ENCODE peak calls at places on chromosomes 11 and 22, in five cellular contexts. One of them, this sample, is unnamed. For H3K4me1 and H3K9me3, the result is how much of the 10 kb centered on the place peaks cover.

GRCh38 chr11:79564288-79564925 is 123.6 kb upstream of the TENM4 start:
- DNase-seq in fibroblast of lung: no peak
- DNase-seq in cardiac muscle cell: no peak
- DNase-seq in lower lobe of right lung: peak
- DNase-seq in thoracic aorta: no peak
- DNase-seq in this sample: no peak

GRCh38 chr11:77411717-77412441 is 62.0 kb downstream of the PAK1 start:
- DNase-seq in fibroblast of lung: peak
- DNase-seq in cardiac muscle cell: peak
- DNase-seq in lower lobe of right lung: peak
- DNase-seq in thoracic aorta: peak
- DNase-seq in this sample: peak

GRCh38 chr11:16043617-16044016 is 312.7 kb downstream of the SOX6 start:
- DNase-seq in fibroblast of lung: no peak
- DNase-seq in cardiac muscle cell: no peak
- DNase-seq in lower lobe of right lung: no peak
- DNase-seq in thoracic aorta: no peak
- DNase-seq in this sample: peak

GRCh38 chr11:121059605-121060004 is 35.7 kb downstream of the TBCEL start:
- DNase-seq in fibroblast of lung: no peak
- DNase-seq in cardiac muscle cell: no peak
- DNase-seq in lower lobe of right lung: no peak
- DNase-seq in thoracic aorta: no peak
- DNase-seq in this sample: no peak

GRCh38 chr11:10405858-10406592 is 49.0 kb upstream of the AMPD3 start:
- DNase-seq in fibroblast of lung: peak
- DNase-seq in cardiac muscle cell: peak
- DNase-seq in lower lobe of right lung: peak
- DNase-seq in thoracic aorta: peak
- DNase-seq in this sample: peak

GRCh38 chr11:117022526-117022925 is 75.7 kb downstream of the SIK3 start:
- DNase-seq in fibroblast of lung: no peak
- DNase-seq in cardiac muscle cell: no peak
- DNase-seq in lower lobe of right lung: no peak
- DNase-seq in thoracic aorta: no peak
- DNase-seq in this sample: no peak

GRCh38 chr11:4185561-4185960 is 91.0 kb downstream of the RRM1 start:
- DNase-seq in fibroblast of lung: no peak
- DNase-seq in cardiac muscle cell: no peak
- DNase-seq in lower lobe of right lung: no peak
- DNase-seq in thoracic aorta: no peak
- DNase-seq in this sample: no peak

GRCh38 chr22:47598864-47599263 is 836.4 kb downstream of the TBC1D22A start:
- DNase-seq in fibroblast of lung: no peak
- DNase-seq in cardiac muscle cell: no peak
- DNase-seq in lower lobe of right lung: no peak
- DNase-seq in thoracic aorta: no peak
- DNase-seq in this sample: no peak

GRCh38 chr22:48856308-48856615 is 971.4 kb downstream of the BRD1 start:
- DNase-seq in fibroblast of lung: no peak
- DNase-seq in cardiac muscle cell: no peak
- DNase-seq in lower lobe of right lung: no peak
- DNase-seq in thoracic aorta: no peak
- DNase-seq in this sample: no peak

GRCh38 chr22:43543522-43544281 is 131.9 kb downstream of the MPPED1 start:
- DNase-seq in fibroblast of lung: no peak
- DNase-seq in cardiac muscle cell: no peak
- DNase-seq in lower lobe of right lung: no peak
- DNase-seq in thoracic aorta: no peak
- DNase-seq in this sample: no peak

GRCh38 chr11:134149371-134149770 is 74.4 kb downstream of the NCAPD3 start:
- DNase-seq in fibroblast of lung: no peak
- DNase-seq in cardiac muscle cell: no peak
- DNase-seq in lower lobe of right lung: no peak
- DNase-seq in thoracic aorta: no peak
- DNase-seq in this sample: no peak
- H3K4me1 ChIP-seq in fibroblast of lung: under half
- H3K4me1 ChIP-seq in cardiac muscle cell: under half
- H3K4me1 ChIP-seq in lower lobe of right lung: under half
- H3K4me1 ChIP-seq in thoracic aorta: under half
- H3K4me1 ChIP-seq in this sample: under half

GRCh38 chr11:114442559-114442958 is 3.3 kb downstream of the REXO2 start:
- DNase-seq in fibroblast of lung: no peak
- DNase-seq in cardiac muscle cell: no peak
- DNase-seq in lower lobe of right lung: no peak
- DNase-seq in thoracic aorta: no peak
- DNase-seq in this sample: no peak
- H3K9me3 ChIP-seq in fibroblast of lung: under half
- H3K9me3 ChIP-seq in cardiac muscle cell: under half
- H3K9me3 ChIP-seq in lower lobe of right lung: under half
- H3K9me3 ChIP-seq in thoracic aorta: under half
- H3K9me3 ChIP-seq in this sample: under half

DNA sequence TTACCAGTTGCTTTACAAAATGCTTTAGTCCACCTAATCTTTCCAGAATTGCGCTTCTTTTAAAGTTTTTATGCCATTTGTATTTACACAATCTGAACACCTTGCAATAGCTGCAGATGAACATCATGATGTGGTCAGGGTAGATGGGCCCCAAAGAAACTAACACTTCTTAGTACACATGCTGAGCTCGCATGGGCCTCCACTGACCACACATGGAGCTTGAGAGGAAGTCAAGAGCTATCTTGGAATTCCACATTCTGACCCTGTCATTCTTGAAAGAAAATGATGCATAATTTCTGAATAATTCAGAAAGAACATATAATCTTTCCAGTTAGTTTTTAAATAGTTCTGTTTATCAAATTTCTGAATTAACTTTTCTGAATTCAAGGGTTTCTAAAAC is 7.7 kb downstream of the LIPT2 start:
- DNase-seq in fibroblast of lung: no peak
- DNase-seq in cardiac muscle cell: no peak
- DNase-seq in lower lobe of right lung: no peak
- DNase-seq in thoracic aorta: no peak
- DNase-seq in this sample: no peak
- TF ChIP-seq CTCF in fibroblast of lung: no peak
- TF ChIP-seq CTCF in cardiac muscle cell: no peak
- TF ChIP-seq CTCF in lower lobe of right lung: no peak
- TF ChIP-seq CTCF in thoracic aorta: no peak
- TF ChIP-seq CTCF in this sample: no peak

GRCh38 chr11:96306933-96307747 is 35.9 kb downstream of the MAML2 start:
- DNase-seq in fibroblast of lung: peak
- DNase-seq in cardiac muscle cell: peak
- DNase-seq in lower lobe of right lung: peak
- DNase-seq in thoracic aorta: peak
- DNase-seq in this sample: peak

GRCh38 chr11:96303980-96304379 is 39.0 kb downstream of the MAML2 start:
- DNase-seq in fibroblast of lung: no peak
- DNase-seq in cardiac muscle cell: no peak
- DNase-seq in lower lobe of right lung: no peak
- DNase-seq in thoracic aorta: no peak
- DNase-seq in this sample: no peak

GRCh38 chr11:96307748-96308133 is 35.3 kb downstream of the MAML2 start:
- DNase-seq in fibroblast of lung: peak
- DNase-seq in cardiac muscle cell: peak
- DNase-seq in lower lobe of right lung: no peak
- DNase-seq in thoracic aorta: no peak
- DNase-seq in this sample: no peak

GRCh38 chr11:96309001-96309642 is 33.9 kb downstream of the MAML2 start:
- DNase-seq in fibroblast of lung: peak
- DNase-seq in cardiac muscle cell: peak
- DNase-seq in lower lobe of right lung: no peak
- DNase-seq in thoracic aorta: no peak
- DNase-seq in this sample: no peak

GRCh38 chr11:96306600-96306932 is 36.4 kb downstream of the MAML2 start:
- DNase-seq in fibroblast of lung: no peak
- DNase-seq in cardiac muscle cell: no peak
- DNase-seq in lower lobe of right lung: no peak
- DNase-seq in thoracic aorta: no peak
- DNase-seq in this sample: no peak
- H3K4me1 ChIP-seq in fibroblast of lung: under half
- H3K4me1 ChIP-seq in cardiac muscle cell: under half
- H3K4me1 ChIP-seq in lower lobe of right lung: half or more
- H3K4me1 ChIP-seq in thoracic aorta: half or more
- H3K4me1 ChIP-seq in this sample: half or more

This sample was measured in left ventricle myocardium inferior.